ENCODE peak calls at places on chromosomes 5 and 9, in seven cellular contexts. K is thoracic aorta, J is A172, U is H7, Z is T-helper 1 cell, N is EL, O is HEK293T. Q is an unnamed sample.

GRCh38 chr9:16145196-16145950 is 592.5 kb downstream of the CCDC171 start:
- DNase-seq in K (no peak), J (peak; percentile 32), U (no peak), Z (no peak), N (no peak), O (no peak), Q (peak; percentile 50)

GRCh38 chr9:2662496-2662895 is 40.9 kb downstream of the VLDLR start:
- DNase-seq in K (no peak), J (no peak), U (peak; percentile 70), Z (no peak), N (no peak), O (no peak), Q (no peak)

GRCh38 chr5:17415282-17415681 is 82.7 kb upstream of the TAF11L2 start:
- DNase-seq in K (no peak), J (no peak), U (peak; percentile 54), Z (no peak), N (no peak), O (no peak), Q (no peak)

GRCh38 chr5:177431317-177432142 is 5.1 kb downstream of the GRK6 start:
- DNase-seq in K (no peak), J (no peak), U (no peak), Z (peak; percentile 63), N (no peak), O (no peak), Q (no peak)

GRCh38 chr9:130869250-130869649 is 27.4 kb downstream of the QRFP start:
- DNase-seq in K (no peak), J (no peak), U (no peak), Z (no peak), N (no peak), O (no peak), Q (peak; percentile 42)

GRCh38 chr5:37836173-37837100 is 3.4 kb downstream of the GDNF start:
- DNase-seq in K (no peak), J (no peak), U (peak; percentile 84), Z (no peak), N (peak; percentile 58), O (no peak), Q (peak; percentile 29)

GRCh38 chr9:128406848-128407391 is 13.7 kb upstream of the CERCAM start:
- DNase-seq in K (no peak), J (no peak), U (no peak), Z (no peak), N (peak; percentile 52), O (no peak), Q (peak; percentile 50)

GRCh38 chr9:93884808-93885207 is 70.3 kb downstream of the BARX1 start:
- DNase-seq in K (no peak), J (no peak), U (no peak), Z (no peak), N (no peak), O (no peak), Q (no peak)

GRCh38 chr5:43301653-43302091 is 11.5 kb downstream of the HMGCS1 start:
- DNase-seq in K (no peak), J (no peak), U (no peak), Z (no peak), N (no peak), O (no peak), Q (no peak)

GRCh38 chr9:123550012-123550411 is 194.0 kb downstream of the CRB2 start:
- DNase-seq in K (no peak), J (peak; percentile 63), U (peak; percentile 48), Z (no peak), N (no peak), O (no peak), Q (no peak)

GRCh38 chr9:130451509-130452388 is 7.0 kb downstream of the ASS1 start:
- DNase-seq in K (peak; percentile 62), J (peak; percentile 65), U (peak; percentile 95), Z (no peak), N (peak; percentile 96), O (peak; percentile 82), Q (peak; percentile 95)

GRCh38 chr9:137461663-137462395 is 2.7 kb upstream of the NSMF start:
- DNase-seq in K (no peak), J (peak; percentile 26), U (peak; percentile 97), Z (peak; percentile 63), N (no peak), O (no peak), Q (no peak)

GRCh38 chr5:139194486-139194885 is 3.7 kb downstream of the SIL1 start:
- DNase-seq in K (no peak), J (no peak), U (no peak), Z (no peak), N (no peak), O (no peak), Q (no peak)

GRCh38 chr9:130023147-130023787 is 19.7 kb downstream of the FNBP1 start:
- DNase-seq in K (no peak), J (no peak), U (no peak), Z (no peak), N (no peak), O (no peak), Q (no peak)

GRCh38 chr5:175162036-175162435 is 281.9 kb downstream of the DRD1 start:
- DNase-seq in K (no peak), J (no peak), U (no peak), Z (no peak), N (no peak), O (no peak), Q (no peak)

GRCh38 chr5:93850311-93850710 is 108.9 kb upstream of the POU5F2 start:
- DNase-seq in K (no peak), J (no peak), U (no peak), Z (no peak), N (no peak), O (peak; percentile 12), Q (no peak)

GRCh38 chr5:114473541-114473940 is 111.7 kb downstream of the KCNN2 start:
- DNase-seq in K (no peak), J (no peak), U (no peak), Z (no peak), N (no peak), O (no peak), Q (peak; percentile 8)

GRCh38 chr5:106849266-106849665 is 821.5 kb downstream of the EFNA5 start:
- DNase-seq in K (no peak), J (no peak), U (no peak), Z (no peak), N (no peak), O (no peak), Q (no peak)

GRCh38 chr9:72384710-72385475 is 19.9 kb upstream of the ZFAND5 start:
- DNase-seq in K (no peak), J (no peak), U (no peak), Z (no peak), N (no peak), O (no peak), Q (peak; percentile 37)

GRCh38 chr5:126694403-126694802 is 82.5 kb upstream of the LMNB1 start:
- DNase-seq in K (no peak), J (peak; percentile 52), U (no peak), Z (no peak), N (peak; percentile 66), O (no peak), Q (no peak)

GRCh38 chr9:116687074-116687761 is at the start of gene TRIM32:
- DNase-seq in K (peak; percentile 70), J (peak; percentile 81), U (peak; percentile 97), Z (peak; percentile 84), N (peak; percentile 90), O (peak; percentile 95), Q (peak; percentile 81)

GRCh38 chr5:80466669-80467485 is 21.0 kb upstream of the FAM151B start:
- DNase-seq in K (no peak), J (no peak), U (no peak), Z (no peak), N (peak; percentile 37), O (no peak), Q (peak; percentile 61)

GRCh38 chr5:218457-219289 is 553 bp downstream of the SDHA start:
- DNase-seq in K (no peak), J (no peak), U (peak; percentile 65), Z (no peak), N (peak; percentile 47), O (no peak), Q (peak; percentile 19)

GRCh38 chr9:114433720-114434255 is 46.0 kb upstream of the AKNA start:
- DNase-seq in K (no peak), J (no peak), U (no peak), Z (no peak), N (no peak), O (no peak), Q (no peak)

GRCh38 chr5:80705801-80706200 is 51.0 kb upstream of the DHFR start:
- DNase-seq in K (no peak), J (no peak), U (no peak), Z (no peak), N (no peak), O (no peak), Q (peak; percentile 13)

GRCh38 chr5:58412932-58413331 is 47.0 kb downstream of the PLK2 start:
- DNase-seq in K (no peak), J (peak; percentile 10), U (no peak), Z (no peak), N (peak; percentile 18), O (no peak), Q (no peak)